ENCODE peak calls at places on chromosomes 11 and 22, in five cellular contexts. W, Y, S, K and D are unnamed samples.

GRCh38 chr11:100670140-100670539 is 16.9 kb upstream of the ARHGAP42 start:
- DNase-seq in S (no peak), Y (no peak), K (no peak), W (no peak), D (no peak)

GRCh38 chr22:42805016-42805997 is 51.8 kb downstream of the ARFGAP3 start:
- DNase-seq in W (no peak), K (no peak), Y (peak), S (no peak), D (no peak)

GRCh38 chr11:704799-705645 is 1.0 kb upstream of the EPS8L2 start:
- DNase-seq in W (no peak), K (no peak), S (peak), Y (peak), D (no peak)

GRCh38 chr22:47021371-47022074 is 259.1 kb downstream of the TBC1D22A start:
- DNase-seq in K (no peak), S (no peak), Y (peak), W (no peak), D (no peak)

GRCh38 chr11:119320593-119321524 is 3.9 kb upstream of the MCAM start:
- DNase-seq in K (peak), S (no peak), Y (peak), W (peak), D (no peak)

GRCh38 chr11:72278911-72279310 is 34.9 kb upstream of the PHOX2A start:
- DNase-seq in K (peak), W (no peak), S (no peak), Y (no peak), D (no peak)

GRCh38 chr11:87036756-87037449 is 831 bp upstream of the TMEM135 start:
- DNase-seq in S (no peak), K (no peak), W (no peak), Y (no peak), D (no peak)

GRCh38 chr22:31917227-31917921 is 27.0 kb upstream of the YWHAH start:
- DNase-seq in W (no peak), K (no peak), Y (no peak), S (no peak), D (no peak)

GRCh38 chr11:111462329-111462728 is 49.9 kb downstream of the BTG4 start:
- DNase-seq in S (no peak), W (no peak), K (no peak), Y (no peak), D (no peak)

GRCh38 chr11:35540526-35540925 is 15.1 kb upstream of the PAMR1 start:
- DNase-seq in K (peak), Y (no peak), W (no peak), S (no peak), D (no peak)

GRCh38 chr22:24146190-24146616 is 35.1 kb upstream of the SUSD2 start:
- DNase-seq in S (peak), Y (peak), K (peak), W (peak), D (peak)

GRCh38 chr11:115065314-115065713 is 387.0 kb downstream of the NXPE2 start:
- DNase-seq in S (no peak), Y (no peak), K (no peak), W (no peak), D (no peak)

GRCh38 chr11:65311197-65311631 is 3.5 kb upstream of the CDC42EP2 start:
- DNase-seq in Y (no peak), S (no peak), W (no peak), K (no peak), D (no peak)